ENCODE peak calls at places on chromosome 10, in four cellular contexts. Z is HepG2, H is A549, V is GM12878. O is an unnamed sample. For H3K9me3, the result is how much of the 10 kb centered on the place peaks cover.

GRCh38 chr10:47025540-47026300 is 114.5 kb downstream of the PTPN20 start:
- DNase-seq in Z (no peak), H (no peak), V (no peak), O (peak)

GRCh38 chr10:17906002-17906401 is 45.7 kb upstream of the SLC39A12 start:
- DNase-seq in Z (no peak), H (no peak), V (no peak), O (no peak)

GRCh38 chr10:21535494-21535818 is 1.4 kb downstream of the MLLT10 start:
- DNase-seq in Z (no peak), H (no peak), V (no peak), O (no peak)

GRCh38 chr10:74814792-74815191 is 11.6 kb upstream of the KAT6B start:
- DNase-seq in Z (no peak), H (no peak), V (no peak), O (no peak)

GRCh38 chr10:125163803-125164202 is 3.4 kb upstream of the CTBP2 start:
- DNase-seq in Z (no peak), H (no peak), V (no peak), O (no peak)

GRCh38 chr10:131850490-131850880 is 50.3 kb upstream of the PPP2R2D start:
- DNase-seq in Z (no peak), H (no peak), V (no peak), O (no peak)

GRCh38 chr10:128000660-128001059 is 93.8 kb downstream of the PTPRE start:
- DNase-seq in Z (no peak), H (no peak), V (no peak), O (no peak)

GRCh38 chr10:48767752-48768450 is 83.2 kb downstream of the WDFY4 start:
- DNase-seq in Z (no peak), H (no peak), V (no peak), O (no peak)

GRCh38 chr10:23344251-23344841 is at the start of gene C10orf67:
- DNase-seq in Z (no peak), H (peak), V (no peak), O (peak)

GRCh38 chr10:91077549-91078017 is 142.9 kb upstream of the PCGF5 start:
- DNase-seq in Z (no peak), H (no peak), V (no peak), O (peak)

GRCh38 chr10:109933984-109934565 is 10.8 kb upstream of the XPNPEP1 start:
- DNase-seq in Z (no peak), H (no peak), V (no peak), O (no peak)

DNA sequence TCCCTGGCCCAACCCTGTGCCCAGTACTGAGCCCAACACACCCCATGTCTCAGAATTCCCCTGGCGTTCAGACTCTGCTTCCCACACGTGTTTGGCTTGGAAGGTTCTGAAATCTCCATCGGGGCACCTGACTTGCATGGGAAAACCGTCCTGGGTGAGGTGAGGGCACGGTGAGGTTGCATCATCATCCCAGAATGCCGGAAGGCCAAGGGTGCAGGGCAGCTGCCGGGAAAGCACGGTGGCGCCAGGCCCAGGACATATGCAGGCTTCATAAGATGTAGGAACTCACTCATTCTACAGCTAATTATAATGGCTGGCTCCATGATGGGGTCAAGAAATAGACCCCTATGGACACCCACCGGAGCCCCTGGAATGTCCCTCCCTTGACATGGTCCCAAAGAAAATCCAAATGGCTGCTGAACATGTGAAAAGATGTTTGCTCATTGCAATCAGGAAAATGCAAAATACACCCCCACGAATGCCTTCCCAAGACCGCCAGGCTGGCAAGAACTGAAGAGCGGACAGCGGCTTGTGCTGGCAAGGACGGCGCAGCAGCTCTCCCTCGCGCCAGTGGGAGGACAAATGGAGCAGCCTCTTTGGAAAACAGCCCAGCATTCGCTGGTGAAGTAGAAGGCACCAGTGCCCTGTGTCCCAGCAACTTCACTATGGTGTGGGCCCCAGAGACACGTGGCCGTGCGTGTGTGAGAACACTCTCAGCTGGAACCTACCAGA is 2.3 kb downstream of the KNDC1 start:
- DNase-seq in Z (peak), H (no peak), V (no peak), O (no peak)
- TF ChIP-seq PBX3 in Z (no peak), H (no peak), V (no peak), O (no peak)

GRCh38 chr10:133564816-133565215 is 567 bp downstream of the SYCE1 start:
- DNase-seq in Z (no peak), H (no peak), V (no peak), O (no peak)
- H3K9me3 ChIP-seq in Z (under half), H (under half), V (under half), O (under half)

GRCh38 chr10:100730739-100731602 is 14.4 kb upstream of the PAX2 start:
- DNase-seq in Z (peak), H (peak), V (peak), O (peak)

GRCh38 chr10:100731603-100732596 is 13.5 kb upstream of the PAX2 start:
- DNase-seq in Z (no peak), H (no peak), V (no peak), O (peak)

GRCh38 chr10:100729877-100730738 is 15.3 kb upstream of the PAX2 start:
- DNase-seq in Z (no peak), H (no peak), V (no peak), O (peak)

GRCh38 chr10:100727808-100728207 is 17.6 kb upstream of the PAX2 start:
- DNase-seq in Z (no peak), H (no peak), V (no peak), O (no peak)

GRCh38 chr10:100728928-100729876 is 16.2 kb upstream of the PAX2 start:
- DNase-seq in Z (peak), H (peak), V (no peak), O (peak)
- H3K4me2 ChIP-seq in Z (peak), H (peak), V (peak), O (peak)

GRCh38 chr10:60531006-60531405 is 141.3 kb upstream of the ANK3 start:
- DNase-seq in Z (no peak), H (no peak), V (no peak), O (no peak)
- TF ChIP-seq PBX3 in Z (no peak), H (no peak), V (no peak), O (no peak)